ENCODE peak calls at places on chromosomes 16 and 17, in five cellular contexts. W is GM23248, S is A549, E is mesenchymal stem cell, P is heart left ventricle. R is an unnamed sample. For H3K4me1, the result is how much of the 10 kb centered on the place peaks cover.

GRCh38 chr17:45123930-45124796 is 8.2 kb downstream of the PLCD3 start:
- DNase-seq in P (no peak), E (peak), W (peak), S (peak), R (peak)

GRCh38 chr17:15453246-15453645 is 14.2 kb downstream of the CDRT4 start:
- DNase-seq in P (no peak), S (no peak), E (no peak), W (peak), R (no peak)

GRCh38 chr16:66487580-66488235 is 60.6 kb downstream of the BEAN1 start:
- DNase-seq in W (peak), P (no peak), E (no peak), S (no peak), R (no peak)

GRCh38 chr17:48564200-48565023 is 13.7 kb downstream of the HOXB4 start:
- DNase-seq in S (no peak), P (peak), W (peak), E (peak), R (peak)

GRCh38 chr17:76466775-76467130 is 650 bp upstream of the AANAT start:
- DNase-seq in E (no peak), S (no peak), P (peak), W (no peak), R (no peak)

GRCh38 chr16:74573622-74574021 is 33.3 kb downstream of the GLG1 start:
- DNase-seq in E (no peak), P (no peak), S (no peak), W (no peak), R (no peak)

GRCh38 chr17:15508466-15508865 is 41.0 kb upstream of the CDRT4 start:
- DNase-seq in E (no peak), S (no peak), P (no peak), W (no peak), R (no peak)

GRCh38 chr16:14378131-14378551 is 251.9 kb downstream of the PARN start:
- DNase-seq in P (no peak), E (no peak), W (peak), S (peak), R (no peak)

GRCh38 chr16:12300946-12301500 is 324.5 kb downstream of the SNX29 start:
- DNase-seq in W (no peak), E (no peak), S (no peak), P (no peak), R (no peak)

GRCh38 chr16:84194018-84194417 is 3.1 kb downstream of the ADAD2 start:
- DNase-seq in E (no peak), S (no peak), P (no peak), W (no peak), R (no peak)

GRCh38 chr17:78173025-78173715 is 4.8 kb downstream of the SYNGR2 start:
- DNase-seq in E (peak), W (no peak), P (no peak), S (no peak), R (no peak)
- H3K4me1 ChIP-seq in E (under half), W (under half), P (half or more), S (under half), R (under half)

GRCh38 chr16:22424161-22424937 is 49.9 kb upstream of the CDR2 start:
- DNase-seq in S (no peak), P (no peak), W (peak), E (no peak), R (peak)
- H3K4me3 ChIP-seq in S (no peak), P (peak), W (peak), E (no peak), R (no peak)

GRCh38 chr16:86555763-86556130 is 712 bp upstream of the MTHFSD start:
- DNase-seq in W (peak), E (no peak), S (no peak), P (no peak), R (no peak)
- H3K4me1 ChIP-seq in W (under half), E (under half), S (under half), P (under half), R (under half)

DNA sequence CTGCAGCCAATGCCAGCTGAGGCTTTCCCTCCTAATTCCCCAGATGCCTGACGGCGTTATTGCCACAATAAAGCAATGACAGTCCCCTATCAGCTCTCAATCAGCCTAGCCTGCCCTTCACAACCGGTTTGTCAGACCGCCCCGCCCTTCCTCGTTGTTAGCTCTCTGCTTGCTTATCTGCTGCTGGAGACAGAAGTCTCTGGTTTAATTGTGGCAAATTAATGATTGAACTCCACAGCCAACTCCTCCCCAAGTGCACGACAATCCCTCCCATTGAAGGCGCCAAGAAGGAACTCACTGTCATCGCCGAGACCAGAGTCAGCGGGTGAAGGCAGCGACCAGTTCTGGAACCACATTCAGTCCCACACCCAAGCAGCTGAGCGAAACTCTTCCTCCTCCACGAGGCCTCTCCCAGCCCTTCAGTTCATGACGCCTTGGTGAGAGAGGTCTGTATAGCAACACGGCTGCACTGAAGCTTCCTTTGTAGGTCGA is 474.4 kb downstream of the SLC39A11 start:
- DNase-seq in P (no peak), S (no peak), W (peak), E (no peak), R (no peak)
- H3K4me3 ChIP-seq in P (no peak), S (no peak), W (peak), E (no peak), R (no peak)

DNA sequence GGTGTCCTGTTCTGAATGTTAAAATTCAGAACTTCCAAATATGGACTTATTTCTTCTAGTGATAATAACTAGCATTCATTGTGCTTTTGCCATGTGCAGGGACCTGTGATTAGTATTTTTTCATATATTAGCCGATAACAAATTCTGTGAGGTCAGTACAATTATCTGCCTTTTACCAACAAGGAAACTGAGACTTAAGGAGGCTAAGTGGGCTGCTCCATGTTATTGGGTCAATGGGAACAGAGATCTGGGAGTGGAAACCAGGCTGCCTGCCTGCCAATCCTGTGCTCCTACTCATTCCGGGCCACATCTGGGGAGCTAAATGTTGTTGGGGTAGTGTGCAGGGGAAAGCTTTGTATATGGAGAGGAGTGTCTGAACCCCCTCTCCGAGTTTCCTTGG is 3.7 kb downstream of the TMEM106A start:
- DNase-seq in P (no peak), W (no peak), E (no peak), S (no peak), R (no peak)
- H3K4me1 ChIP-seq in P (under half), W (under half), E (under half), S (under half), R (under half)

R was measured in aorta.